ENCODE peak calls at places on chromosomes 12 and 14, in ten cellular contexts. P is prostate gland; F is GM23338; O is CD8-positive, alpha-beta T cell; C is breast epithelium; Q is substantia nigra; K is fibroblast of lung; D is HCT116; Y is psoas muscle; S is heart right ventricle. V is an unnamed sample.

GRCh38 chr14:58695514-58695913 is 57.8 kb downstream of the DACT1 start:
- DNase-seq in P (no peak), F (no peak), O (no peak), C (no peak), Q (no peak), K (no peak), D (no peak), Y (no peak), S (no peak), V (no peak)

GRCh38 chr12:47725091-47725772 is at the start of gene ENDOU:
- DNase-seq in P (no peak), F (no peak), O (no peak), C (no peak), Q (no peak), K (no peak), D (no peak), Y (no peak), S (no peak), V (no peak)

GRCh38 chr14:74518221-74518620 is 24.7 kb downstream of the ISCA2 start:
- DNase-seq in P (peak), F (no peak), O (no peak), C (peak), Q (no peak), K (no peak), D (no peak), Y (no peak), S (no peak), V (no peak)

GRCh38 chr14:76432967-76433752 is 57.2 kb downstream of the ESRRB start:
- DNase-seq in P (no peak), F (peak), O (no peak), C (no peak), Q (no peak), K (no peak), D (no peak), Y (no peak), S (no peak), V (no peak)

GRCh38 chr14:73607241-73607640 is 5.1 kb upstream of the ACOT6 start:
- DNase-seq in P (no peak), F (no peak), O (no peak), C (no peak), Q (no peak), K (no peak), D (no peak), Y (no peak), S (no peak), V (no peak)

GRCh38 chr14:23514009-23514962 is 37.3 kb downstream of the ZFHX2 start:
- DNase-seq in P (peak), F (no peak), O (no peak), C (peak), Q (peak), K (no peak), D (no peak), Y (no peak), S (peak), V (no peak)

GRCh38 chr14:105853089-105853906 is 326.9 kb downstream of the TMEM121 start:
- DNase-seq in P (no peak), F (no peak), O (peak), C (peak), Q (no peak), K (no peak), D (no peak), Y (no peak), S (peak), V (no peak)

GRCh38 chr14:61346793-61347192 is 25.4 kb downstream of the PRKCH start:
- DNase-seq in P (no peak), F (no peak), O (no peak), C (no peak), Q (no peak), K (peak), D (no peak), Y (no peak), S (no peak), V (no peak)

GRCh38 chr14:54343276-54344121 is 53.3 kb upstream of the CDKN3 start:
- DNase-seq in P (peak), F (no peak), O (no peak), C (no peak), Q (no peak), K (peak), D (no peak), Y (no peak), S (no peak), V (no peak)

GRCh38 chr14:21308132-21308478 is 28.2 kb downstream of the RPGRIP1 start:
- DNase-seq in P (no peak), F (peak), O (no peak), C (no peak), Q (no peak), K (no peak), D (no peak), Y (no peak), S (no peak), V (no peak)

GRCh38 chr14:21309238-21309636 is 29.4 kb downstream of the RPGRIP1 start:
- DNase-seq in P (no peak), F (no peak), O (no peak), C (no peak), Q (no peak), K (no peak), D (no peak), Y (no peak), S (no peak), V (no peak)

GRCh38 chr14:21307641-21308040 is 27.8 kb downstream of the RPGRIP1 start:
- DNase-seq in P (no peak), F (no peak), O (no peak), C (no peak), Q (no peak), K (no peak), D (no peak), Y (no peak), S (no peak), V (no peak)

GRCh38 chr14:21309956-21310355 is 30.1 kb downstream of the RPGRIP1 start:
- DNase-seq in P (no peak), F (no peak), O (no peak), C (no peak), Q (no peak), K (no peak), D (no peak), Y (no peak), S (no peak), V (no peak)

DNA sequence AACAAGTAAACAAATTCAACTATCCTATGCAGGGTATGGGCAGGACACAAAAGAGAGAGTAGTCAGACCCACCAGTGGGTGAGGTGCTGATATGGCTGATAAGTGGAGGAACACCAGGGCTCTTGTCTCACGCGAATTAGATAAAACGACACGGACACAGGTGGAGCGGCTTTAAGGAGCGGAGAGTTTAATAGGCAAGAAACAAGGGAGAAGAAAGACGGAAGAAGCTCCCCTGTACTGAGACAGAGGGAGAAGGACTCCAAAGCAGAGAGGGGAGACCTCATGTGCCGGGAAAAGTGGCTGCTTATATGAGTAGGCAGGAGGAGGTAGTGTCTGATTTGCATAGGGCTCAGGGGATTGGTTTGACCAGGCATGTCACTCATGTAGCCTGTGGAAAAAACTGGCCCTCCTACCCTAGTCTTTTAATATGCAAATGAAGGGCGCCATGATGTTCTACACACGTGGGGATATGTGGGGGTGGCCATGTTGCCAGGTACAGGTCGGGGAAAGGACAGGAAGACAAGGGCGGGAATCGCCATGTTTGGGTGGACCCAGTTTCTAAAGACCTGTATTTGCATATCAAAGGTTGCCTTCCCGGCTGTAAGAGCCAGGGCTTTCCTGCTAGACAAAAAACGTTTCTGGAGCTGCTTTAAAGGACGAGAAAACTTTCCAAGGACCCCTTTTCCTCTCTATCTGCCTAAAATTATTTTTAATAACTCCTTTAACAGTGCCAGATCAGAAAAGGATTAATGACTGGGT is 28.8 kb downstream of the RPGRIP1 start:
- DNase-seq in P (peak), F (peak), O (peak), C (peak), Q (peak), K (peak), D (peak), Y (peak), S (peak), V (peak)
- H3K27ac ChIP-seq in P (peak), F (peak), O (peak), C (peak), Q (no peak), K (no peak), D (peak), Y (peak), S (peak), V (peak)

GRCh38 chr14:81200041-81200440 is 20.7 kb downstream of the GTF2A1 start:
- DNase-seq in P (no peak), F (no peak), O (no peak), C (no peak), Q (no peak), K (no peak), D (no peak), Y (no peak), S (no peak), V (no peak)

GRCh38 chr14:81209187-81209836 is 11.4 kb downstream of the GTF2A1 start:
- DNase-seq in P (no peak), F (no peak), O (no peak), C (no peak), Q (no peak), K (no peak), D (no peak), Y (no peak), S (no peak), V (no peak)

GRCh38 chr14:81206115-81206514 is 14.6 kb downstream of the GTF2A1 start:
- DNase-seq in P (no peak), F (no peak), O (no peak), C (no peak), Q (no peak), K (no peak), D (no peak), Y (no peak), S (no peak), V (no peak)

GRCh38 chr14:81208489-81208888 is 12.3 kb downstream of the GTF2A1 start:
- DNase-seq in P (no peak), F (no peak), O (no peak), C (no peak), Q (no peak), K (no peak), D (no peak), Y (peak), S (no peak), V (no peak)

DNA sequence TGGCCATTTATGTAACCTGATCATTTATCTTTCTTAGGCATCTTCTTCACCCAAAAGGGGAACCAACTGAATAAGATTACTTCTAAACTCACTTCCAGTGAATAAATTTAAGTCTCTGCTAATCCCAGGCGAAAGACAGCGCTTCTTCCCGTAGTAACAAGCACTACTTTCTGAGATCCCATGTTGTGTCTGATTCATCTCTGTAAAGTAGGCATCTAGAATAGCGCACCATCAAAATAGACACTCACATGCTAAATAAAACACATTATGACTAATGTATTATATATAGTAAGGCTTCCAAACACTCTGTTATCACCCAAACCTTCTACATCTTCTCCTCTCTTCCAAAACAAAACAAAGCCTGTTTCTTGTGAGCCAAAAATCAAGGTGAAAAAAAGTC is 15.1 kb downstream of the GTF2A1 start:
- DNase-seq in P (no peak), F (no peak), O (no peak), C (no peak), Q (no peak), K (no peak), D (no peak), Y (no peak), S (no peak), V (no peak)
- H3K27ac ChIP-seq in P (no peak), F (no peak), O (no peak), C (no peak), Q (no peak), K (no peak), D (no peak), Y (peak), S (peak), V (no peak)

GRCh38 chr12:116144384-116144783 is 133.1 kb downstream of the MED13L start:
- DNase-seq in P (no peak), F (no peak), O (no peak), C (no peak), Q (no peak), K (no peak), D (no peak), Y (no peak), S (no peak), V (no peak)
- H3K27ac ChIP-seq in P (no peak), F (peak), O (no peak), C (no peak), Q (no peak), K (peak), D (no peak), Y (peak), S (peak), V (no peak)

GRCh38 chr12:873954-874353 is 75.5 kb downstream of the RAD52 start:
- DNase-seq in P (no peak), F (no peak), O (no peak), C (no peak), Q (no peak), K (no peak), D (no peak), Y (no peak), S (no peak), V (no peak)
- H3K27ac ChIP-seq in P (no peak), F (no peak), O (no peak), C (no peak), Q (no peak), K (no peak), D (no peak), Y (peak), S (no peak), V (no peak)

DNA sequence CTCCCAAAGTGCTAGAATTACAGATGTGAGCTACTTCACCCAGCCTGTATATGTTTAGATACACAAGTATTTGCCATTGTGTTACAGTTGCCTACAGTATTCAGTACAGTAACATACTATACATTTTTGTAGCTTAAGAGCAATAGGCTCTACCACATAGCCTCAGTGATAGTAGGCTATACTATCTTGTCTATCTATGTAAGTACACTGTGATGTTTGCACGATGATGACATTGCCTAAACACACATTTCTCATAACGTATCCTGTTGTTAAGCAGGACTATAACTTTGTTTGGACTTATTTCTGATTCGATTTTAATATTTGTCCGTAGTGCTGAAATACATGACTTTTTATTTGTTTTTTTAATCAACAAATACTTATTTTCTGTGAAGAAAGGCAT is 129.2 kb downstream of the PCNX1 start:
- DNase-seq in P (no peak), F (no peak), O (no peak), C (no peak), Q (no peak), K (no peak), D (no peak), Y (no peak), S (no peak), V (no peak)
- H3K27ac ChIP-seq in P (no peak), F (no peak), O (no peak), C (no peak), Q (no peak), K (no peak), D (no peak), Y (no peak), S (no peak), V (no peak)

GRCh38 chr12:13198240-13198639 is 1.7 kb downstream of the EMP1 start:
- DNase-seq in P (no peak), F (no peak), O (no peak), C (no peak), Q (no peak), K (no peak), D (no peak), Y (no peak), S (no peak), V (no peak)
- H3K27ac ChIP-seq in P (peak), F (no peak), O (no peak), C (peak), Q (no peak), K (peak), D (no peak), Y (peak), S (peak), V (no peak)

GRCh38 chr14:20614038-20614840 is 23.1 kb upstream of the RNASE12 start:
- DNase-seq in P (peak), F (no peak), O (no peak), C (no peak), Q (peak), K (peak), D (no peak), Y (no peak), S (no peak), V (no peak)
- H3K27ac ChIP-seq in P (peak), F (peak), O (no peak), C (peak), Q (peak), K (no peak), D (peak), Y (peak), S (peak), V (peak)

DNA sequence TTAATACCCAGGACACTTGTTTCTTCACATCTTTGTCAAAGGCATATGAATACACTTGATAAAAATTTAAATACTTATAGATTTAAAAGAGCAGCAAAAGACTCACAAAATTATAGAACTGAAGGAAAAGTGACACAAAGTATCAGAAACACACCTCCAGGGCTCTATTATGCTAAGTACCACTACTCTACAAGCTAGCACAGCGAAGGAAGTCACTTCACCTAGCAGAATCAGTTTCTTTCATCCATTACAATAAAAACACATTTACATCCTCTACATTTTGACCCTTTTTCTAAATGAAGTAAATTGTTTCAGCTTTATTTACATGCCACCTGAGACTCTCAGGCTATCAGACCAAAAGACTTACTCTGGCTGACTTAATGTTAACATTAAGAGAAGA is 26.6 kb upstream of the PTPRB start:
- DNase-seq in P (no peak), F (peak), O (no peak), C (no peak), Q (no peak), K (no peak), D (no peak), Y (no peak), S (no peak), V (no peak)
- H3K27ac ChIP-seq in P (no peak), F (peak), O (no peak), C (no peak), Q (no peak), K (no peak), D (no peak), Y (no peak), S (peak), V (no peak)

DNA sequence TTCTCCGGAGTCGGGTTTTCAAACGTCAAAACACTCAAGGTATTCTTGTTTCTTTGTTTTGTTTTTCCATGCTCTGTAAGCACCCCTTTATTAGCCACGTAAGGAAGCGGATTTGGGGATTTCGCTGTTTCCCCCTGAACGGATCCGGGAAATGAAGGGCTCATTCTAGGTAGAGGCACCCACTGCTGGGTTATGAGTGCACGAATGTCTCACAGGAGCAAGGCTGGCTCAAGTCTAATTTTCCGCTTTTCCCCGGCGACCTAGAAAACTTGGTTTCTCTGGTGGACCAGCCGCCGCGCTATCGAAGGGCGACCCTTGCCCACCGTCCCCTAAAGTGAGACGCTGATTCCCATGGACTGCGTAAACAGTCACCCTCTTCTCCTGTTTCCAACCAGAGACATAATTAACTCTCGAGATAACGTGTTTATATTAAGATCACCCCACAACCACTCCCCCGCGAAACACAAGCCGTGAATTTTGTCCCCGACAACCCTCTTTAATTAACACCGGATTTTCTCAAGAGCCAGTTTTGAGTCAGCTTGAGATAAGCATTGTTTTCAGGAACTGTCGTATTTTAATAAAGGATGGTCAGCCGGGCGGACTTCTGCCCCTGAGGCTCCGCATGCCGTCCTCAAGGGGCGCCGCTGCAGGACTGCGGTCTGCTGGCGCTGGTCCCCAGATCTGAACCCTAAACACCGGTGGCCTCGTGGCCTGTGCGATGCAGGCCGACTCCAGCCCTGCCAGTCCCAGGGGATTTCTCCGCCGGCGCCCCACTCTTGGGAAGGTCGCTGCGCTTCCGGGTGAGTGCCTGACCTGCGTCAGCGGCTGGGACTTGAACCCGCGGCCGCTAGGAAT is 523 bp upstream of the ABCC9 start:
- DNase-seq in P (no peak), F (peak), O (no peak), C (no peak), Q (peak), K (peak), D (no peak), Y (peak), S (peak), V (no peak)
- H3K27ac ChIP-seq in P (peak), F (no peak), O (no peak), C (peak), Q (no peak), K (peak), D (no peak), Y (peak), S (peak), V (peak)

V was measured in caudate nucleus.